ENCODE peak calls at places on chromosomes 5 and 9, in six cellular contexts. O is CD8-positive, alpha-beta T cell; L is stomach; W is GM23338; U is IMR-90; P is heart left ventricle. N is an unnamed sample. For H3K27me3, the result is how much of the 10 kb centered on the place peaks cover.

GRCh38 chr9:119811030-119811429 is 441.8 kb upstream of the BRINP1 start:
- DNase-seq in O (no peak), L (no peak), U (peak), P (no peak), W (no peak), N (no peak)

GRCh38 chr9:5514608-5515260 is 4.4 kb downstream of the PDCD1LG2 start:
- DNase-seq in P (no peak), W (no peak), O (no peak), L (no peak), U (no peak), N (no peak)

GRCh38 chr9:122527193-122527592 is at the start of gene OR1N1:
- DNase-seq in W (no peak), U (no peak), L (no peak), P (no peak), O (no peak), N (no peak)

GRCh38 chr5:142143878-142144277 is 35.3 kb downstream of the NDFIP1 start:
- DNase-seq in L (no peak), O (no peak), P (no peak), W (peak), U (peak), N (no peak)

GRCh38 chr5:59544573-59544972 is 349.0 kb downstream of the PDE4D start:
- DNase-seq in L (no peak), O (no peak), W (no peak), U (no peak), P (no peak), N (no peak)

GRCh38 chr9:89920901-89921300 is 316.1 kb downstream of the GADD45G start:
- DNase-seq in W (no peak), O (no peak), P (no peak), L (no peak), U (no peak), N (no peak)

GRCh38 chr5:2991884-2992283 is 240.4 kb upstream of the IRX2 start:
- DNase-seq in U (no peak), O (no peak), L (peak), P (no peak), W (no peak), N (no peak)

GRCh38 chr5:161380550-161380949 is 166.0 kb downstream of the GABRB2 start:
- DNase-seq in L (no peak), W (no peak), O (no peak), P (no peak), U (no peak), N (no peak)

GRCh38 chr9:18520395-18520794 is 46.4 kb downstream of the ADAMTSL1 start:
- DNase-seq in U (no peak), L (no peak), P (no peak), W (no peak), O (no peak), N (no peak)

GRCh38 chr9:122456123-122456522 is 21.6 kb downstream of the OR1J1 start:
- DNase-seq in L (no peak), U (no peak), P (no peak), W (no peak), O (no peak), N (no peak)

GRCh38 chr9:105502276-105502675 is 54.4 kb downstream of the FSD1L start:
- DNase-seq in O (no peak), U (peak), W (no peak), P (no peak), L (no peak), N (no peak)

GRCh38 chr5:10233505-10233904 is 16.2 kb downstream of the ATPSCKMT start:
- DNase-seq in W (peak), U (peak), O (no peak), P (no peak), L (no peak), N (no peak)

GRCh38 chr9:74783408-74783807 is 104.3 kb downstream of the TRPM6 start:
- DNase-seq in U (peak), P (no peak), L (no peak), O (no peak), W (no peak), N (no peak)

GRCh38 chr5:81906086-81906485 is 65.7 kb upstream of the ATG10 start:
- DNase-seq in U (no peak), P (peak), O (no peak), L (no peak), W (no peak), N (peak)

GRCh38 chr5:66828551-66829421 is 232.6 kb downstream of the MAST4 start:
- DNase-seq in L (peak), W (peak), U (peak), O (peak), P (peak), N (peak)

GRCh38 chr9:17135578-17135904 is 701 bp downstream of the CNTLN start:
- DNase-seq in O (no peak), L (no peak), U (no peak), W (peak), P (no peak), N (no peak)

GRCh38 chr9:85118990-85119755 is 449.6 kb downstream of the NTRK2 start:
- DNase-seq in L (no peak), O (no peak), W (no peak), U (no peak), P (no peak), N (no peak)

GRCh38 chr9:26655166-26655565 is 237.4 kb downstream of the CAAP1 start:
- DNase-seq in W (no peak), U (no peak), L (no peak), P (no peak), O (no peak), N (no peak)

GRCh38 chr9:129440394-129441186 is 180.3 kb downstream of the C9orf50 start:
- DNase-seq in W (no peak), P (no peak), U (no peak), L (no peak), O (no peak), N (no peak)

GRCh38 chr5:17189381-17190036 is 27.9 kb upstream of the BASP1 start:
- DNase-seq in U (peak), W (peak), P (peak), L (peak), O (peak), N (peak)

GRCh38 chr5:54234304-54234938 is 76.0 kb downstream of the ARL15 start:
- DNase-seq in L (no peak), P (no peak), U (peak), O (no peak), W (peak), N (no peak)

GRCh38 chr5:112653638-112654037 is 84.0 kb upstream of the APC start:
- DNase-seq in O (no peak), U (no peak), P (no peak), L (no peak), W (no peak), N (no peak)

GRCh38 chr9:87193925-87194380 is 246.6 kb upstream of the GAS1 start:
- DNase-seq in P (no peak), L (no peak), U (peak), O (no peak), W (peak), N (no peak)

GRCh38 chr5:150511641-150512367 is 3.9 kb downstream of the NDST1 start:
- DNase-seq in U (peak), L (peak), O (no peak), W (peak), P (no peak), N (no peak)

DNA sequence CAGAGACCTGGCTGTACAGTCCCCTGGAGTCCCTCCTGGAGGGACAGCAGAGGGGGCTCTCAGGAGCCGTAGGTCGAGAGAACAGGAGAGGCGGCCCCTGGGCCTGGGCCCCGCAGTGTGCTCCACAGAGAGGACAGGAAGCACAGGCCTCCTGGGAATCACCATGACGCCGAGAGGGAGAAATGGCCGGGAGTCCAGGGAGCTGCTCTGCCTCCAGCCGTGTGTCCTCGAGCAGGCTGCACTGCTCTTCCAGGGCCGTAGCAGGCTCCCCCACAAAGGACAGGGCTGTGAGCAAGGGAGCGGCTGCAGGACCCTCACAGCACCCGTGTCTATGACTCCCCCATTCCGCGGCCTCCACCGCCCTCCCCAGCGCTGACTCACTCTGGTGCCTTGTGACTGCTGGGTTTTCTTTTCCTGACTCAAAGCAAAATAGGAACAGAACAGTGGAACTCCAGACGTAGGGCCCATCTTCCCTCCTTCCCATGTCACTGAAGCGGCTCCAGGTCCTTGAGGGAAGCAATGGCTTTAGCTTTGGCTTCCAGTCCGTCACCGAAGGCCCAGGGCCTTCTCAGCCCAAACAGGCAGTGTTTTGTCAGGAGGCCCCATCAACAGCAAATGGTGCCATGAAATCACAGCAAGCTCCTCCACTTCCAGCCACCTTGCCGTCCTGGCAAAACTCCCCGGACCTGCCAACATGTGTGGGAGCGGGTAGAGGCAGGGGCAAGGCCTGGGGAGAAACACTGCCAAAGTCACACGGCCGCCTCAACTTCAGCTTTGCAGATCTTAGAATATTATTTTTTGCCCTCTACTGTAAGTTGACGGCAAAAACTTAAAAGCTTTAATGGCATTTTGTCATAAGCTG is 114.2 kb downstream of the LHFPL2 start:
- DNase-seq in L (no peak), U (peak), P (peak), O (no peak), W (peak), N (peak)
- TF ChIP-seq CTCF in L (no peak), U (no peak), P (no peak), O (no peak), W (no peak), N (no peak)

GRCh38 chr5:114989512-114989911 is 180.2 kb downstream of the TRIM36 start:
- DNase-seq in O (no peak), W (no peak), U (no peak), L (no peak), P (peak), N (no peak)
- H3K4me3 ChIP-seq in O (no peak), W (no peak), U (no peak), L (no peak), P (no peak), N (no peak)

DNA sequence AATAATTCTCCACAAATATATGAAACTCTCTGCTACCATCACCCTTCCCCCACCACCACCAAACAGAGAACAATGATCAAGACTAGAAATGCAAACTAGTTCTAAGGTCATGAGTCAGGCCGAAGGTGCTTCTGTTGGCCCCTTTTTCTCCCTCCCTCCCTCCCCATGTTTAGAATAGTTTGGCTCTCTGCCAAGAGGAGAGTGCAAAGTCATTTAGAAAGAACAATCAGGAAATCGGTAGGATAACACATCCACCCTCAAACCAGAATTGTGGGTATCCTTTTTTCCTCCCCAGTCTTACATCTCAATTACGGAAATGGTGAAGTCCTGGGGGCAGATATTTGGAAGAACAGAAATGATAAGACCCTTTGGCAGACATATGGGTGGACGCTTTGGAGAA is 170.1 kb downstream of the SLF1 start:
- DNase-seq in O (no peak), U (no peak), P (no peak), W (no peak), L (no peak), N (no peak)
- H3K27me3 ChIP-seq in O (under half), U (under half), P (under half), W (under half), L (under half), N (under half)

GRCh38 chr5:103901885-103902284 is 339.3 kb upstream of the NUDT12 start:
- DNase-seq in O (no peak), L (no peak), W (no peak), U (no peak), P (no peak), N (no peak)

GRCh38 chr5:103894882-103895281 is 332.3 kb upstream of the NUDT12 start:
- DNase-seq in U (no peak), W (peak), L (no peak), P (no peak), O (no peak), N (no peak)

GRCh38 chr5:103895738-103896137 is 333.1 kb upstream of the NUDT12 start:
- DNase-seq in O (no peak), L (no peak), U (no peak), W (no peak), P (no peak), N (no peak)

GRCh38 chr5:103891151-103891550 is 328.6 kb upstream of the NUDT12 start:
- DNase-seq in W (no peak), U (no peak), O (no peak), L (no peak), P (no peak), N (no peak)

DNA sequence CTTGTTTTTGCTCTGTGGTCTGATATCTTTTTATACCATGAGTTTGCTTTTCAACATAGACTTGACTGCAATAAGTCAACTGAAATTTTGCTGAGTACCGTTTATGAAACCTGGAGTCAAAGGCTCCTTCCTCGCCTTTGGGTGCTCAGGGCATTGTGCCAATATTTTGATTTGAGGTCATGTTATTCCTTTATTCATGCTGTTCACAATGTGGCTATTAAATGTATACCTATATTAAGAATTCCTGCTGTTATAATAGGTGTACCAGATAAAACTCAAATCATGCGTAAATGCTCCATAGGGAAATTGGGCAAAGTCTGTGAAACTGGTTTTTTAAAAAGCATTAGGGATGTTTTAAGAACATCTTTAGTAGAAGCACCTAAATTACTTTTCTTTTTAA is 334.0 kb upstream of the NUDT12 start:
- DNase-seq in O (no peak), P (no peak), W (no peak), L (no peak), U (no peak), N (no peak)
- TF ChIP-seq CTCF in O (no peak), P (no peak), W (no peak), L (no peak), U (no peak), N (no peak)

GRCh38 chr5:76870046-76870445 is 20.2 kb downstream of the S100Z start:
- DNase-seq in U (peak), W (peak), P (no peak), L (no peak), O (no peak), N (no peak)

GRCh38 chr5:76874088-76874581 is 24.3 kb downstream of the S100Z start:
- DNase-seq in O (no peak), U (no peak), W (no peak), L (no peak), P (no peak), N (no peak)
- H3K4me3 ChIP-seq in O (no peak), U (no peak), W (no peak), L (no peak), P (no peak), N (no peak)

DNA sequence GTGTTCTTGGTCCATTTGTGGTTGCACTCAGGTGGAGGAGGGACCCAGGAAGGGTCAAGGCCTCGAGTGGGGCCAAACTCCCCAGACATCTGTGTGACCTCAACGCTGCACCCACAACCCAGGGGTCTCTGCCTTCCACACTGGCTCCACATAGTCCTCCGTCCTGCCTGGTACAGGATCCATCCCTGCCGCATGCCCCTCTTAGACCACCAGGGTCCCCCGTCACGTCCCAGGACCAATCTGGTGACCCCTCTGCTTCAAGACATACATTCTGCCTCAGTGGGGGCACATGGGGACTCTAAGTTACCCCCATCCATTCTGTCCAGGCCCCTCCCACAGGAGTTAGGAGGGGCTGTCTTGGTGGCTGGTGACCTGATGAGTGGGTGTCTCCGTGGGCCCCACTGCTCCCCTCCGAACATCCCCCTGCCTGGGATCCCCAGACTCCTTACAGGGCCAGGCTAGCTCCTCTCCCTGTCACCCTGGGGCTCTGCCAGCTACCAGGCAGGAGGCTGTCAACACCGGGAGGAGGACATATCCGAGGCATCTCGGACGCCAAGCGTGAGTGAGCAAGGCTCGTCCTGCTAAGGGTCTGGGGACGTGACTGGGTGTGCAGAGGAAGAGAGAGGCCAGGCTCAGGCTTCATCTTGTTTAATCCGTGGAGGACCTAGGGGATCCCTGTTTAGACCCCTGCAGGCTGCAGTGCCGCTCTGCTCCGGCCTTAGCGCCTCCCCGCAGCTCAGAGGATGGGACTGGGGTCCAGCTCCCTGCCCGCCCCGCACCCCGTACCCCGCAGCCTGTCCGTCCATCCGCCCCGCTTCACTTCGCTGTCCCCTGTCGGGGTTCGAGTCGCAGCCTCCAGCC is 32.3 kb downstream of the TSPAN17 start:
- DNase-seq in W (peak), P (no peak), U (no peak), O (no peak), L (no peak), N (no peak)
- H3K27me3 ChIP-seq in W (under half), P (under half), U (half or more), O (under half), L (half or more), N (under half)

GRCh38 chr9:109455391-109455790 is 42.7 kb downstream of the PTPN3 start:
- DNase-seq in W (peak), O (no peak), L (no peak), U (no peak), P (no peak), N (no peak)
- TF ChIP-seq CTCF in W (peak), O (no peak), L (no peak), U (no peak), P (no peak), N (no peak)

GRCh38 chr9:136820947-136821332 is 13.2 kb downstream of the RABL6 start:
- DNase-seq in L (no peak), O (no peak), P (no peak), U (no peak), W (peak), N (no peak)

GRCh38 chr9:136825295-136826187 is 16.7 kb upstream of the AJM1 start:
- DNase-seq in W (no peak), U (no peak), O (no peak), L (no peak), P (peak), N (no peak)

GRCh38 chr9:136824496-136825225 is 16.9 kb downstream of the RABL6 start:
- DNase-seq in W (no peak), U (no peak), O (no peak), P (no peak), L (no peak), N (no peak)

GRCh38 chr9:136823136-136824046 is 15.6 kb downstream of the RABL6 start:
- DNase-seq in L (no peak), W (no peak), P (peak), O (no peak), U (no peak), N (no peak)

DNA sequence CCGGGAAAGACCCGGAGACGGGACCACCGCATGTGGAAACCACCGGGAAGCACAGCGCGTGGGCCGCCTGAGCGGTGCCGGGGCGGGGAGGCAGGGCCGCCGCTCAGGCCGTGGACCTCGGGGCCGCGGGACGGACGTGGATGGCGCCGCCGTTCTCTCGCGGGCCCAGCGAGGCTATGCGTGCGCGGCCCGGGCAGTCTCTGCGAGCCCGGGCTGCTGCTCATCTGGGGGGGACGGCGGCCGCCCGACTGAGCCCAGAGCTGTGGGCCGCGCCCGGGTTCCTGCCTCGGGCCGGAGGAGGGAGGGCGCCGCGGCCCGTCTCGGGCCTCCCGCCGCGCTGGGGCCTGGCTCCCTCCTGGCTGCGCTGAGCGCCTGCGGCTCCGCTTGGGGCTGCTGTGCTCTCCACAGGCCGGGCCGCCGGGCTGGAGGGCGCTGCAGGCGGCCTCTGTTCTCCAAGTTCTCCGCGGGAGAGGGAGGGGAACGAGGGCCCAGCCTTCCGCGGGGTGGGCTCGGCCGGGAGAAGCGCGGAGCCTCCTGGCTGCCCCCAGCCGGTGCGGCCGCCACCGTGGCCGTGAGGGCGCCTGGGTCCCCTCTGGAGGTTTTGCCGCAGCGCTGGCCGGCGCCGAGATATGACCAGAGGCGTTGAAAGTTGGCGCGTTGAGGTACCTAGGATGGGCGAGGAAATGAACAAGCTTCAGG is 13.7 kb downstream of the RABL6 start:
- DNase-seq in W (peak), O (no peak), U (no peak), P (no peak), L (no peak), N (no peak)
- H3K4me3 ChIP-seq in W (peak), O (no peak), U (no peak), P (peak), L (peak), N (peak)

N was measured in heart right ventricle.